ENCODE peak calls at places on chromosomes 1 and 21, in four cellular contexts. S, R, I and M are unnamed samples.
A peak's percentile ranks its signal among the peaks of the same experiment; 100 is the strongest.

GRCh38 chr21:45074818-45075605 is 632 bp downstream of the ADARB1 start:
- DNase-seq in S (peak; percentile 51), R (no peak), I (no peak), M (no peak)

GRCh38 chr1:31714442-31715096 is 10.8 kb upstream of the COL16A1 start:
- DNase-seq in S (peak; percentile 78), R (peak; percentile 47), I (peak; percentile 63), M (peak; percentile 77)

GRCh38 chr1:46642091-46642680 is 25.6 kb upstream of the MOB3C start:
- DNase-seq in S (no peak), R (no peak), I (no peak), M (no peak)

GRCh38 chr21:44306926-44307687 is 7.3 kb downstream of the PFKL start:
- DNase-seq in S (peak; percentile 46), R (no peak), I (no peak), M (no peak)

GRCh38 chr1:168285971-168286628 is 5.4 kb downstream of the TBX19 start:
- DNase-seq in S (no peak), R (no peak), I (no peak), M (no peak)

GRCh38 chr1:38455829-38456563 is 403.6 kb downstream of the RRAGC start:
- DNase-seq in S (peak; percentile 61), R (no peak), I (no peak), M (no peak)

GRCh38 chr1:180358649-180359048 is 128.6 kb downstream of the LHX4 start:
- DNase-seq in S (peak; percentile 20), R (no peak), I (no peak), M (peak; percentile 77)

GRCh38 chr1:88204111-88204510 is 480.0 kb upstream of the PKN2 start:
- DNase-seq in S (peak; percentile 73), R (no peak), I (no peak), M (no peak)

GRCh38 chr21:34498623-34499022 is 13.4 kb downstream of the KCNE1 start:
- DNase-seq in S (no peak), R (no peak), I (no peak), M (no peak)

GRCh38 chr1:172917972-172918371 is 132.8 kb downstream of the TNFSF18 start:
- DNase-seq in S (peak; percentile 99), R (no peak), I (no peak), M (no peak)

GRCh38 chr1:21237386-21238088 is 52.7 kb downstream of the ECE1 start:
- DNase-seq in S (no peak), R (no peak), I (no peak), M (no peak)

GRCh38 chr1:21236178-21236577 is 54.1 kb downstream of the ECE1 start:
- DNase-seq in S (no peak), R (no peak), I (no peak), M (no peak)

GRCh38 chr1:21239181-21239580 is 51.1 kb downstream of the ECE1 start:
- DNase-seq in S (peak; percentile 57), R (no peak), I (no peak), M (no peak)

GRCh38 chr1:21240706-21241105 is 49.6 kb downstream of the ECE1 start:
- DNase-seq in S (no peak), R (no peak), I (no peak), M (no peak)

DNA sequence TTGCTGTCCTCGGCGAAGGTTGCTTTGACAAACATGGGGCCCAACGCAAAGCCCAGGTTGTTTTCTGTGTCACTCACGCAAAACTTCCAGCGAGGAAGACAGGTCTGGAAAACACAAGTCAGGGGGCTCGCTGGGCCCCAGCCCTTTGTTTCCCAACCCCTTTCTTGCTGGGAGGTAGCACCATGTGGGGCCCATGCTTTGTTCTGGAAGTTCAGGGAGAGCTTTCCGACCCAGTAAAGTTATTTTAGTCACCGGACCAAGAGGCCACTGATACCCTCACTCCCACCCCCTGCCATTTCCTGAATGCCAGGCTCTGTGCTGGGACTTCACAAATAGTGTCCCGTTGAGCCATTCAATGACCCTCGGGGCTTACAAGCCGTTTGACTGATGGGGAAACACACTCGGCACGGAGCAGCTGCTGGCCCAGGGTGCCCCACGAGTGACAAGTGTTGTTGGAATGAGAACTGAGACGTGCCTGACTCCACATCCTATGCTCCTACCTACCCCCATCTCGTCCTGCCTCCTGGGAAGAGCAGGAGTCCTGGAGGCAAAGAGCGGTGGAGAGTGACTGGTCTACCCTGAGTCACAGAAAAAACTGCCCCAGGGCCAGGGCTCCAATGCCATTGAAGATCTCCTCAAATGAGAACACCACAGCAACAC is 52.0 kb downstream of the ECE1 start:
- DNase-seq in S (peak; percentile 42), R (no peak), I (no peak), M (no peak)
- H3K36me3 ChIP-seq in S (peaks cover 24% of the 10 kb centered on the region), R (no peaks in the 10 kb centered on the region), I (no peaks in the 10 kb centered on the region), M (peaks cover 26% of the 10 kb centered on the region)

DNA sequence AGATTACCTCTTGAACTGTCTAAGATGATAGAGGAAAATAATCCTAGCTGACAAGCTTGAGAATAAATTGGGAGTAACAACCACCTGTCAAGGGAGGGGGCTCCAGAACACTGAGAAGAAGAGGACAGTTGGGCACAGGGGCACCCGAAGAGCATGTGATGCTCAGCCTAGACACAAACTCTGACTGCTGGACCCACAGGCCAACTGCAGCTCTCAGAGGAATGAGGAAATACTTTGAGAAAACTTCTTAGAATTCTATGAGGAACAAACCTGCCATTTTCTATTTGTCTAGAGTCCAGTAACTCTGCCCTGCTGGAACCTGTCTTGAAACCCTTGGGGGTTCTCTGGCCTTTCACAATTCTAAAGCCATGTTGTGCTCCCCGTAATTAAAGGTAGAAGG is 124.0 kb upstream of the KCNK2 start:
- DNase-seq in S (no peak), R (no peak), I (no peak), M (no peak)
- H3K4me2 ChIP-seq in S (no peak overlapping the region), R (no peak overlapping the region), I (no peak overlapping the region), M (no peak overlapping the region)

DNA sequence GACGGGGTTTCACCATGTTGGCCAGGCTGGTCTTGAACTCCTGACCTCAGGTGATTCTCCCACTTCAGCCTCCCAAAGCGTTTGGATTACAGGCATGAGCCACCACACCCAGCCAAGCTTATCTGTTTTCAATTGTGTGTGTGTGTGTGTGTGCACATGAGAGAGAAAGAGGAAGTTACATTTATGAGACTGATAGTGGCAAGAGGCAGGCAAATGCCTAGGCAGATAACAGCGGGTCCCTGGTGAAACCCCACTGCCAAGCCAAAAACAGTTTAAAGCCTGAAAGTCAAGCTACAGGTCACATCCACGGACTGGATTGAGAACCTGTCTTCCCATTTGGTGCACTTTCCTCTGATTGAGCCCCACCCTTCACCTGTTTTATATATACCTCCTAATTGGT is 35.1 kb upstream of the IFNGR2 start:
- DNase-seq in S (no peak), R (no peak), I (peak; percentile 33), M (peak; percentile 64)
- H3K9me3 ChIP-seq in S (no peaks in the 10 kb centered on the region), R (no peaks in the 10 kb centered on the region), I (peaks cover 60% of the 10 kb centered on the region), M (peaks cover 18% of the 10 kb centered on the region)

GRCh38 chr21:26470361-26471115 is 102.5 kb downstream of the CYYR1 start:
- DNase-seq in S (no peak), R (no peak), I (no peak), M (no peak)
- H3K36me3 ChIP-seq in S (no peaks in the 10 kb centered on the region), R (no peaks in the 10 kb centered on the region), I (no peaks in the 10 kb centered on the region), M (no peaks in the 10 kb centered on the region)

DNA sequence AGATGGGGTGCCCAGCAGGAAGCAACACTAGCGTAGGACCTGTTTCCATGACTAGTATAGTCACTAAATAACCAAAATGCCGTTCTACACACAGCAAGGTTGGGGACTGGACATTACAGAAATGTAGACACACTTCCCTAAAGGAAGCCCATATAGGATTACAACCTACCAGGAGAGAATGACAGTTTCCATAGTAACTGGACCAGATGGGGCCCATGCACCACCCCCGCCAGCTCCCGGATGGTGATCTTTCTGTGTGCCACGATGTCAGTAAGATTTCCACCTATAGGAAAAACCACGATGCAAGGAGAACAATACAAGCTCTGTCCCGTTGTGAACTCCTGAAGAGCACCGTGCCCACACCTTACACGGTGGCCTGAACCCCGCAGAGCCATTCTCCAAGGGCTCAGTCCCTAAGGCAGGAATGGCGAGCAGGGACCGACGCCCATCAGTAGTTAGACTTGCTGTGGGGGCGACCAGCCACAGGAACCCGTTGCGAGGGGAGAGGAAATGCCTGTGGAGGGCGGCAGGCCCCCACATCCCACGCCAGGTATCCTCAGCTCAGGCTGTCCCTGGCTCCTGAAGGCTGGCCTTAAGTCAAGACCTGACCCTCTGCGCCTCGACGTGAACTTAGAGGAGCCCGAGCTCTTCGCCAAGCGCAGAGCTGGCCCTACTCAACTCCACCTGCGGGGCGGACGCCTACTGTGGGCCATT is 13.6 kb upstream of the CEP85 start:
- DNase-seq in S (peak; percentile 10), R (no peak), I (no peak), M (no peak)
- H3K4me2 ChIP-seq in S (no peak overlapping the region), R (no peak overlapping the region), I (no peak overlapping the region), M (no peak overlapping the region)

GRCh38 chr1:51927029-51927428 is 48.5 kb upstream of the NRDC start:
- DNase-seq in S (peak; percentile 38), R (no peak), I (no peak), M (no peak)
- H3K9me3 ChIP-seq in S (no peaks in the 10 kb centered on the region), R (no peaks in the 10 kb centered on the region), I (no peaks in the 10 kb centered on the region), M (no peaks in the 10 kb centered on the region)

GRCh38 chr1:36093226-36093625 is 4.5 kb downstream of the ADPRS start:
- DNase-seq in S (no peak), R (no peak), I (no peak), M (no peak)
- H3K36me3 ChIP-seq in S (peaks cover 34% of the 10 kb centered on the region), R (no peaks in the 10 kb centered on the region), I (peaks cover 54% of the 10 kb centered on the region), M (peaks cover 8% of the 10 kb centered on the region)

GRCh38 chr1:15911927-15912326 is 64.0 kb downstream of the ZBTB17 start:
- DNase-seq in S (no peak), R (no peak), I (no peak), M (no peak)

GRCh38 chr1:15919316-15919715 is 56.6 kb downstream of the ZBTB17 start:
- DNase-seq in S (peak; percentile 95), R (no peak), I (no peak), M (no peak)

GRCh38 chr1:15916916-15917315 is 59.0 kb downstream of the ZBTB17 start:
- DNase-seq in S (peak; percentile 14), R (no peak), I (no peak), M (no peak)

GRCh38 chr1:15915991-15916390 is 59.9 kb downstream of the ZBTB17 start:
- DNase-seq in S (peak; percentile 16), R (no peak), I (no peak), M (no peak)

DNA sequence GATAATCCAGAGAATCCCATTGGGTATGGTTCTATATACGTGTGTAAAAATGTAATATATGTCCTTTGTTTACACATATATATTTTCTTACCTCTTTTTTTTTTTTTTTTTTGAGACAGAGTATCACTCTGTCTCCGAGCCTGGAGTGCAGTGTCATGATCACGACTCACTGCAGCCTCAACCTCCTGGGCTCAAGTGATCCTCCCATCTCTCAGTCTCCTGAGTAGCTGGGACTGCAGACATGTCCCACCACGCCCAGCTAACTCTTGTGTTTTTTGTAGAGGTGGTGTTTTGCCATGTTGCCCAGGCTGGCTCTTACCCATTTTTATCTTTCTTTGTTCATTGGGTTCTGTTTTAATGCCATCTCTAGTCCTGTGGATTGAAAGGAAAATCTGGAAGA is 59.5 kb downstream of the ZBTB17 start:
- DNase-seq in S (peak; percentile 23), R (no peak), I (no peak), M (no peak)
- H3K4me2 ChIP-seq in S (peak overlapping the region; percentile 83), R (no peak overlapping the region), I (no peak overlapping the region), M (peak overlapping the region; percentile 37)